ENCODE peak calls at places on chromosomes 2 and 18, in nine cellular contexts. Y is M059J, W is GM04503, L is MM.1S, E is kidney tubule cell, N is left cardiac atrium, X is substantia nigra, J is coronary artery, Z is EH. A is an unnamed sample.

GRCh38 chr2:225120175-225120574 is 77.9 kb upstream of the DOCK10 start:
- DNase-seq in Y (peak), W (no peak), L (no peak), E (peak), N (no peak), X (peak), J (no peak), Z (peak), A (no peak)

GRCh38 chr18:3148930-3149535 is 70.7 kb downstream of the MYOM1 start:
- DNase-seq in Y (peak), W (no peak), L (no peak), E (peak), N (no peak), X (no peak), J (no peak), Z (peak), A (no peak)

GRCh38 chr18:62725896-62726295 is 10.6 kb downstream of the PHLPP1 start:
- DNase-seq in Y (no peak), W (no peak), L (no peak), E (no peak), N (no peak), X (no peak), J (no peak), Z (no peak), A (no peak)

GRCh38 chr2:72765997-72766609 is 59.7 kb downstream of the EXOC6B start:
- DNase-seq in Y (no peak), W (no peak), L (no peak), E (no peak), N (no peak), X (no peak), J (no peak), Z (peak), A (no peak)

GRCh38 chr2:154446324-154446723 is 252.2 kb upstream of the KCNJ3 start:
- DNase-seq in Y (no peak), W (no peak), L (no peak), E (no peak), N (no peak), X (no peak), J (no peak), Z (no peak), A (no peak)

GRCh38 chr2:218003265-218003950 is 613 bp upstream of the TNS1 start:
- DNase-seq in Y (no peak), W (no peak), L (no peak), E (no peak), N (peak), X (no peak), J (no peak), Z (peak), A (no peak)

GRCh38 chr2:88329815-88330603 is 122.5 kb downstream of the FOXI3 start:
- DNase-seq in Y (peak), W (peak), L (no peak), E (peak), N (no peak), X (no peak), J (no peak), Z (peak), A (no peak)

GRCh38 chr2:49306925-49307324 is 152.6 kb upstream of the FSHR start:
- DNase-seq in Y (no peak), W (no peak), L (no peak), E (peak), N (no peak), X (no peak), J (no peak), Z (no peak), A (no peak)

GRCh38 chr2:99710720-99711612 is 221.1 kb upstream of the REV1 start:
- DNase-seq in Y (no peak), W (no peak), L (no peak), E (peak), N (no peak), X (peak), J (no peak), Z (peak), A (no peak)

GRCh38 chr2:239087041-239087710 is 239.3 kb downstream of the TWIST2 start:
- DNase-seq in Y (no peak), W (no peak), L (no peak), E (no peak), N (no peak), X (no peak), J (no peak), Z (peak), A (no peak)

GRCh38 chr2:42877532-42877931 is 85.1 kb upstream of the HAAO start:
- DNase-seq in Y (no peak), W (no peak), L (no peak), E (no peak), N (no peak), X (no peak), J (no peak), Z (no peak), A (no peak)

GRCh38 chr2:65299246-65299645 is 71.6 kb downstream of the ACTR2 start:
- DNase-seq in Y (peak), W (no peak), L (no peak), E (peak), N (no peak), X (no peak), J (no peak), Z (peak), A (no peak)

GRCh38 chr18:40955351-40955750 is 999.7 kb upstream of the PIK3C3 start:
- DNase-seq in Y (no peak), W (no peak), L (no peak), E (no peak), N (no peak), X (no peak), J (no peak), Z (no peak), A (no peak)

GRCh38 chr2:138275881-138276280 is 225.7 kb upstream of the SPOPL start:
- DNase-seq in Y (peak), W (no peak), L (no peak), E (peak), N (no peak), X (no peak), J (no peak), Z (peak), A (no peak)

GRCh38 chr2:211512746-211513145 is 956.3 kb downstream of the CPS1 start:
- DNase-seq in Y (no peak), W (no peak), L (no peak), E (peak), N (no peak), X (no peak), J (no peak), Z (no peak), A (no peak)

GRCh38 chr2:164514491-164514890 is 106.8 kb downstream of the GRB14 start:
- DNase-seq in Y (peak), W (no peak), L (no peak), E (peak), N (no peak), X (no peak), J (no peak), Z (no peak), A (no peak)

GRCh38 chr2:149167941-149168340 is 129.4 kb downstream of the LYPD6B start:
- DNase-seq in Y (peak), W (no peak), L (no peak), E (no peak), N (no peak), X (no peak), J (no peak), Z (no peak), A (no peak)

GRCh38 chr2:240600451-240600961 is 14.0 kb downstream of the CAPN10 start:
- DNase-seq in Y (no peak), W (no peak), L (no peak), E (no peak), N (peak), X (no peak), J (no peak), Z (no peak), A (no peak)

GRCh38 chr2:162828545-162828944 is 10.0 kb downstream of the KCNH7 start:
- DNase-seq in Y (peak), W (no peak), L (peak), E (peak), N (no peak), X (no peak), J (no peak), Z (no peak), A (no peak)

GRCh38 chr2:197674546-197674945 is 841 bp downstream of the RFTN2 start:
- DNase-seq in Y (no peak), W (peak), L (no peak), E (no peak), N (no peak), X (peak), J (no peak), Z (peak), A (no peak)

GRCh38 chr18:32919799-32920198 is 147.0 kb upstream of the KLHL14 start:
- DNase-seq in Y (peak), W (no peak), L (peak), E (peak), N (no peak), X (no peak), J (no peak), Z (no peak), A (no peak)

GRCh38 chr2:181411105-181411849 is 45.9 kb upstream of the ITGA4 start:
- DNase-seq in Y (no peak), W (no peak), L (peak), E (no peak), N (no peak), X (no peak), J (no peak), Z (peak), A (no peak)

GRCh38 chr2:206688453-206688852 is 29.7 kb downstream of the DYTN start:
- DNase-seq in Y (no peak), W (no peak), L (no peak), E (no peak), N (no peak), X (no peak), J (no peak), Z (no peak), A (no peak)

GRCh38 chr2:3627500-3628100 is 30.4 kb upstream of the ALLC start:
- DNase-seq in Y (no peak), W (no peak), L (no peak), E (no peak), N (no peak), X (no peak), J (peak), Z (no peak), A (no peak)

GRCh38 chr2:22788749-22789148 is 596.2 kb upstream of the KLHL29 start:
- DNase-seq in Y (no peak), W (no peak), L (no peak), E (peak), N (no peak), X (no peak), J (no peak), Z (no peak), A (no peak)

A was measured in D721Med.